ENCODE peak calls at places on chromosomes 12 and 14, in five cellular contexts. V is neural crest cell, M is astrocyte, H is testis, I is RWPE1. U is an unnamed sample.

GRCh38 chr14:23478109-23478698 is 8.7 kb downstream of the NGDN start:
- DNase-seq in V (peak), M (peak), H (peak), I (peak), U (peak)

GRCh38 chr14:95253039-95253620 is 66.6 kb downstream of the CLMN start:
- DNase-seq in V (no peak), M (no peak), H (no peak), I (no peak), U (no peak)

GRCh38 chr14:24113801-24114535 is 609 bp upstream of the DCAF11 start:
- DNase-seq in V (peak), M (peak), H (peak), I (peak), U (peak)

GRCh38 chr12:24718641-24719040 is 230.3 kb downstream of the BCAT1 start:
- DNase-seq in V (no peak), M (no peak), H (no peak), I (no peak), U (no peak)

GRCh38 chr12:32589165-32589891 is 89.8 kb upstream of the DNM1L start:
- DNase-seq in V (no peak), M (no peak), H (no peak), I (no peak), U (no peak)

GRCh38 chr12:67811437-67812361 is 163.2 kb downstream of the DYRK2 start:
- DNase-seq in V (no peak), M (peak), H (no peak), I (peak), U (no peak)

GRCh38 chr14:51039285-51039684 is 55.6 kb downstream of the TRIM9 start:
- DNase-seq in V (no peak), M (no peak), H (no peak), I (no peak), U (no peak)

GRCh38 chr12:77537648-77538047 is 293.0 kb upstream of the NAV3 start:
- DNase-seq in V (no peak), M (no peak), H (no peak), I (no peak), U (peak)

GRCh38 chr14:57008534-57008933 is 198.3 kb upstream of the OTX2 start:
- DNase-seq in V (no peak), M (no peak), H (no peak), I (no peak), U (no peak)

GRCh38 chr12:52916225-52916624 is 11.3 kb upstream of the KRT8 start:
- DNase-seq in V (no peak), M (no peak), H (no peak), I (no peak), U (no peak)

GRCh38 chr14:95394981-95395737 is 75.5 kb upstream of the CLMN start:
- DNase-seq in V (no peak), M (no peak), H (no peak), I (no peak), U (no peak)

GRCh38 chr14:74919421-74920165 is 3.5 kb downstream of the RPS6KL1 start:
- DNase-seq in V (no peak), M (peak), H (no peak), I (no peak), U (peak)

GRCh38 chr14:103854017-103854808 is 6.8 kb upstream of the PPP1R13B start:
- DNase-seq in V (no peak), M (no peak), H (no peak), I (no peak), U (no peak)

GRCh38 chr12:52254180-52254964 is 20.1 kb upstream of the KRT86 start:
- DNase-seq in V (no peak), M (no peak), H (no peak), I (no peak), U (no peak)

GRCh38 chr12:93020225-93020997 is 91.3 kb upstream of the EEA1 start:
- DNase-seq in V (no peak), M (no peak), H (no peak), I (no peak), U (no peak)

GRCh38 chr14:31893156-31893813 is 183.8 kb upstream of the ARHGAP5 start:
- DNase-seq in V (peak), M (peak), H (no peak), I (no peak), U (peak)

GRCh38 chr12:113609692-113610469 is 138.2 kb upstream of the LHX5 start:
- DNase-seq in V (no peak), M (no peak), H (no peak), I (no peak), U (no peak)

GRCh38 chr14:91048256-91048655 is 12.2 kb downstream of the RPS6KA5 start:
- DNase-seq in V (no peak), M (no peak), H (no peak), I (no peak), U (no peak)

GRCh38 chr14:58331111-58331510 is 32.8 kb downstream of the ARID4A start:
- DNase-seq in V (peak), M (peak), H (peak), I (peak), U (peak)

GRCh38 chr14:73887704-73888459 is 1.2 kb downstream of the ZNF410 start:
- DNase-seq in V (no peak), M (no peak), H (no peak), I (peak), U (no peak)

GRCh38 chr12:56425188-56425587 is 24.0 kb downstream of the TIMELESS start:
- DNase-seq in V (no peak), M (no peak), H (no peak), I (no peak), U (no peak)

GRCh38 chr12:112182499-112182898 is 57.1 kb downstream of the TRAFD1 start:
- DNase-seq in V (peak), M (no peak), H (peak), I (no peak), U (no peak)

GRCh38 chr12:131607658-131608447 is 103.0 kb upstream of the SFSWAP start:
- DNase-seq in V (no peak), M (no peak), H (no peak), I (no peak), U (no peak)

GRCh38 chr14:31402764-31403163 is 17.6 kb downstream of the HEATR5A start:
- DNase-seq in V (no peak), M (no peak), H (no peak), I (no peak), U (no peak)

GRCh38 chr12:31317471-31318397 is 8.2 kb downstream of the SINHCAF start:
- DNase-seq in V (no peak), M (no peak), H (no peak), I (no peak), U (peak)

GRCh38 chr14:75822522-75823288 is 159.1 kb downstream of the TGFB3 start:
- DNase-seq in V (no peak), M (peak), H (no peak), I (peak), U (peak)

GRCh38 chr12:128534906-128535305 is 267.9 kb downstream of the TMEM132C start:
- DNase-seq in V (no peak), M (no peak), H (no peak), I (no peak), U (no peak)

GRCh38 chr14:86797075-86797351 is 1196.0 kb downstream of the GALC start:
- DNase-seq in V (no peak), M (no peak), H (no peak), I (no peak), U (no peak)

GRCh38 chr12:96425973-96426372 is 25.7 kb upstream of the CDK17 start:
- DNase-seq in V (no peak), M (peak), H (no peak), I (no peak), U (peak)

GRCh38 chr14:99267871-99268775 is 3.9 kb downstream of the BCL11B start:
- DNase-seq in V (no peak), M (no peak), H (no peak), I (no peak), U (no peak)

GRCh38 chr14:24430143-24430681 is 458 bp downstream of the KHNYN start:
- DNase-seq in V (peak), M (peak), H (peak), I (peak), U (peak)

GRCh38 chr12:4277205-4277543 is 3.6 kb downstream of the CCND2 start:
- DNase-seq in V (no peak), M (no peak), H (no peak), I (no peak), U (no peak)
- TF ChIP-seq CTCF in V (peak), M (no peak), H (peak), I (no peak), U (no peak)

DNA sequence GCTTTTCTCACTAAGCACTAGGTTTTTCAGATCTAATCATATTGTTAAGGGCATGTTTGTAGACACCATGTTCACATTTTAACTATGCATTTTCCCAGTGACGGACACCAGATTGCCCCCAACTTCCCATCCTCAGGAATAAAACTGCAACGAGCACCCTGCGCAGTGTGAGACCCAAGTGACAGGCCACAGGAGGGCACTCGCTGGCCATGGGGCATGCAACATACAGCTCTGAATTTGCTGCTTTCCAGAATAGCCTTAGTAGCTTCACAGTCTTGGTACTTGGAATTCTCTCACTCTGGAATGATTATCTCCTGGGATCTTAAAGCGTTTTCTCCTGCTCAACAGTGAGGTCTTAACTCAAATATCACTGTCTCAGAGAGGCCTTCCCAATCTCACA is 983 bp upstream of the DDX47 start:
- DNase-seq in V (no peak), M (no peak), H (no peak), I (no peak), U (no peak)
- TF ChIP-seq CTCF in V (no peak), M (no peak), H (no peak), I (no peak), U (no peak)

DNA sequence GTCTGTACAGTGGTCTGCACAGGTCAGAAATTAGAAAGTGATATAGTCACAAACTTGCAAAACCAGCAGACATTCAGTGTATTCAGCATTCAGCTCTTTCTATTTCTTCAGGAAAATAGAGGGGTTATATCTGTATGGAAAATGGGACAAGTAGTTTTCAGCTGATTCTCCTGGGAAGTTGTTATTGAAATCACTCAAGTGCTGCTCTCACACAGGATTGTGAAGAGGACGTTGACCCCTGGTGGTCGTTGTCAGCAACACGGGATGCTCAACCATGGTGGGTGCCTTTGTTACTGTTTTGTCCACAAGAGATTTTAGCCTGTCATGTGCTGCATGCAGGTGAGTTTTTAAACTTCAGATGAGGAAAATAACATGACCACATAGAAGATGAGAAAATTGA is 981.8 kb downstream of the TMEM121 start:
- DNase-seq in V (no peak), M (no peak), H (no peak), I (no peak), U (no peak)
- TF ChIP-seq CTCF in V (no peak), M (no peak), H (no peak), I (no peak), U (no peak)

DNA sequence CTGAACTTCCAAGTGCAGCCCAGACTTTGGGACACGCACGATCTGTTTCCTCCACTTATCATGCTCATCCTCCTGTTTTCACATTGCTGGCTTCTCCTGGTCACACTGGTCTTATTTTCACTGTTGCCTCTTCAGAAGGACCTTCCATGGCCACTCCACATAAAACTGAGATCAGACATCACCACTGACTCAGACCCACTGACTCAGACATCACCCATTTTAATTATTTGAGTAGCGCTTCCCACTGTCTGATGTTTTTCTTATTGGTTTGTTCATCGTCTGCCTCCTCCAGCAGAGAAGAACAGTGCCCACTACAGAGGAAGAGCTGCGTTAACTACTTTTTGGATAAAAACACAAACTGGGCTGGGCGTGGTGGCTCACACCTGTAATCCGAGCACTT is 270.5 kb upstream of the PWP1 start:
- DNase-seq in V (no peak), M (peak), H (no peak), I (peak), U (no peak)
- TF ChIP-seq CTCF in V (no peak), M (no peak), H (no peak), I (no peak), U (no peak)

DNA sequence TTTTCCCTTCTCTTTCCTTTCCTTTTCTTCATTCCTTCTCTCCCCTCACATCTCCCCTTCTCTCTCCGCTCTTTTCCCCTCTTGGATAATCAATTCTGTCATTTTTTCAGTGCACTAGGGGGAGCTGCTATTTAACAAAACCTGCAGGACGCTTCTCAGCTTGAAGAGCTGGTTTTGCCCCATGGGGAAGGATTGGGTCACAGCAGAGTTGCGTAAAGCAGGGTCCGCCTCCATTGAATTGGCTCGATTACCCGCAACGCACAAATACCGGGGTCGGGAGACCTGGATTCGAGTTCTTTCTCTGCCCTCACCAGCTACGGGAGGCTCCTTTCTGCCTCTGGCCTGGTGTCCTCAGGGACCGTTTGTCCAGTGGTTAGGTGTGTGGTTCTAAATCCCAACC is 42.1 kb upstream of the CHGA start:
- DNase-seq in V (no peak), M (peak), H (peak), I (peak), U (peak)
- TF ChIP-seq CTCF in V (peak), M (peak), H (peak), I (no peak), U (peak)

GRCh38 chr12:208813-209212 is 5.1 kb downstream of the SLC6A12 start:
- DNase-seq in V (no peak), M (no peak), H (no peak), I (no peak), U (no peak)

GRCh38 chr12:210277-211141 is 3.4 kb downstream of the SLC6A12 start:
- DNase-seq in V (no peak), M (no peak), H (no peak), I (no peak), U (no peak)

GRCh38 chr12:209246-209645 is 4.7 kb downstream of the SLC6A12 start:
- DNase-seq in V (no peak), M (no peak), H (no peak), I (no peak), U (no peak)

GRCh38 chr12:211142-211465 is 2.9 kb downstream of the SLC6A12 start:
- DNase-seq in V (no peak), M (no peak), H (no peak), I (no peak), U (no peak)

DNA sequence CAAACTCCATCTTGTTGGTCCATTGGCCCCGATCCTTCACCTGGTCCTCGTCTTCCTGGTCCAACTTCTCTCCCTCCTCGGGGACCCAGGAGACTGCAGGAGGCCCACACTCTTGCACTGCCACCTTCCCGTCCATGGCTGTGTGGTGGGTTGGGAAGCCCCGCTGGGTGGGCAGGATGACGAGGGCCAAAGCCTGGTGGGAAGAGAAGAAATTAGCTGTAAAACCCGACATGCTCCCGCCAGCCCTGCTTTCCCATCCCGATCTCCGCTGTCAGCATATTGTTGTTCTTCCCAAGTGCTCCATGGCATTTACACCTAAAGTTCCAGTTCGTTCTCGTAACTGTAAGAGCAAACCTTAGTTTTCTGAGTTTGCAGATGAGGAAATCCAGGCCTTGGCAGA is 4.1 kb downstream of the SLC6A12 start:
- DNase-seq in V (no peak), M (no peak), H (no peak), I (no peak), U (no peak)
- TF ChIP-seq CTCF in V (no peak), M (no peak), H (no peak), I (no peak), U (no peak)

GRCh38 chr14:54493293-54493692 is 4.5 kb upstream of the GMFB start:
- DNase-seq in V (no peak), M (no peak), H (no peak), I (no peak), U (no peak)
- TF ChIP-seq CTCF in V (no peak), M (no peak), H (no peak), I (no peak), U (no peak)

DNA sequence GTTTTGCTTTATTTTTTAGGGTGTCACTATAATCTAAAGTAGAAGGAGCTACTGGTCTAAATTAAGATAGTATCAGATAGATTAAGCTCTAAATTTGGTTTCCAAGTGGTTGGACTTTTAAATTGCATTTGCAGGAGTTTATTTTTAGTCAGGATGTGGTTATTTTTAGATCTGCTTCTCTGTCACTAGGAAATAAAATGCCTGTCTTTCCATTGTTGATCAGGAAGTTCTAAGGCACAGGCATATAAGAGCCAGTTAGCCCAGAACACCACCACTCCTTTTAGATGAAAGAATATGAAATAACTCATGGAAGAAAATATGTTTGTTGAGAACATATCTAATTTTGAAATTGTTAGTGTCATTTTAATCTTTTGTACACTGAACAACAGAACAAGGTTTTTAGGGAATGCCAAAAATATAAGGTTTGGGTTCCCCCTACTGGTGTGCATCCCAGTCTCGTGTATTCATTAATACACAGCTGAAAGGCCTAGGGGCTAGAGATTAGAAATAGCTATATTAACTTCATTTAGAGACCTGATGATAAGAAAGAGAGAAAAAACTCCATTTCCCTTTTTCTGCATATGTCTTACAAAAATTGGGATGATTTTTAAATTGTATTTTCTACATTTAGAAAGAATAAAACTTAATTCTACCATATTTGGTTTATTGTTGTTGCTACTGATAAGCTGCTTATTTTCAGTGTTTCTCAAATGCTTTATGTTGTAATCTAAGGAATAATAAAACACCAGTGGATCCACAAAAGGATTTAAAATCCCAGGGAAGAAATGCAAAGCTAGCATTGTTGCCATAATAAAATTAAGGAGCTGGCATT is 67.2 kb downstream of the RIC8B start:
- DNase-seq in V (peak), M (peak), H (peak), I (peak), U (peak)
- TF ChIP-seq CTCF in V (peak), M (peak), H (peak), I (peak), U (peak)